ENCODE peak calls at places on chromosomes 6 and 20, in five cellular contexts. L, G, Q, K and W are unnamed samples.

GRCh38 chr20:34874094-34874654 is 1.5 kb upstream of the GGT7 start:
- DNase-seq in G (peak; percentile 67), L (peak; percentile 61), Q (peak; percentile 25), K (peak; percentile 96), W (peak; percentile 74)

GRCh38 chr6:117616971-117617765 is 14.9 kb upstream of the GOPC start:
- DNase-seq in K (no peak), G (no peak), L (no peak), Q (no peak), W (no peak)

GRCh38 chr20:64077094-64077493 is 2.2 kb downstream of the RGS19 start:
- DNase-seq in K (peak; percentile 76), G (no peak), L (peak; percentile 63), Q (no peak), W (no peak)

GRCh38 chr6:93858213-93858612 is 438.9 kb upstream of the EPHA7 start:
- DNase-seq in K (no peak), G (no peak), L (no peak), Q (no peak), W (no peak)

GRCh38 chr6:144481527-144481926 is 196.4 kb downstream of the UTRN start:
- DNase-seq in G (no peak), K (no peak), Q (no peak), L (no peak), W (no peak)

GRCh38 chr20:32702706-32703425 is 29.1 kb upstream of the C20orf203 start:
- DNase-seq in L (no peak), G (no peak), K (no peak), Q (no peak), W (peak; percentile 20)

GRCh38 chr6:5950448-5950847 is 56.3 kb downstream of the NRN1 start:
- DNase-seq in Q (no peak), L (peak; percentile 34), K (peak; percentile 37), G (peak; percentile 9), W (no peak)

GRCh38 chr20:9608639-9609440 is 94.5 kb downstream of the LAMP5 start:
- DNase-seq in L (no peak), Q (no peak), G (no peak), K (no peak), W (no peak)

GRCh38 chr20:41411458-41411857 is 44.8 kb upstream of the EMILIN3 start:
- DNase-seq in G (peak; percentile 5), Q (no peak), L (no peak), K (peak; percentile 73), W (no peak)

GRCh38 chr6:53546256-53546655 is 1.4 kb upstream of the GCLC start:
- DNase-seq in L (no peak), K (no peak), G (no peak), Q (no peak), W (no peak)

GRCh38 chr20:23225407-23226060 is 125.1 kb upstream of the NXT1 start:
- DNase-seq in K (peak; percentile 89), L (no peak), G (no peak), Q (no peak), W (no peak)

GRCh38 chr6:72977114-72977513 is 248.2 kb downstream of the KHDC1L start:
- DNase-seq in Q (no peak), K (peak; percentile 64), G (no peak), L (no peak), W (no peak)